ENCODE peak calls at places on chromosomes 4 and X, in eight cellular contexts. I is tibial nerve, U is kidney, D is heart left ventricle, K is mucosa of descending colon, J is K562, G is SK-N-SH, E is pancreas. R is an unnamed sample.

GRCh38 chr4:153099391-153100140 is 104.7 kb upstream of the TRIM2 start:
- DNase-seq in I (no peak), U (no peak), D (no peak), K (no peak), J (no peak), G (no peak), E (no peak), R (no peak)

GRCh38 chrX:38166478-38167083 is 54.1 kb downstream of the SRPX start:
- DNase-seq in I (no peak), U (no peak), D (no peak), K (peak; percentile 79), J (peak; percentile 10), G (peak; percentile 7), E (no peak), R (no peak)

GRCh38 chrX:80246273-80246672 is 174.0 kb upstream of the TENT5D start:
- DNase-seq in I (no peak), U (no peak), D (no peak), K (no peak), J (no peak), G (peak; percentile 18), E (no peak), R (no peak)

GRCh38 chrX:104189862-104190261 is 23.6 kb downstream of the FAM199X start:
- DNase-seq in I (no peak), U (no peak), D (no peak), K (no peak), J (no peak), G (no peak), E (no peak), R (no peak)

GRCh38 chrX:72396117-72396516 is 90.4 kb upstream of the CITED1 start:
- DNase-seq in I (no peak), U (no peak), D (peak; percentile 9), K (no peak), J (no peak), G (no peak), E (no peak), R (no peak)

GRCh38 chr4:153521995-153522799 is 56.0 kb downstream of the TMEM131L start:
- DNase-seq in I (no peak), U (no peak), D (no peak), K (no peak), J (no peak), G (no peak), E (no peak), R (no peak)

GRCh38 chr4:17103231-17103630 is 204.8 kb upstream of the LDB2 start:
- DNase-seq in I (no peak), U (no peak), D (no peak), K (no peak), J (no peak), G (no peak), E (no peak), R (no peak)

GRCh38 chr4:174332741-174333493 is 49.2 kb downstream of the CEP44 start:
- DNase-seq in I (no peak), U (no peak), D (no peak), K (no peak), J (no peak), G (no peak), E (no peak), R (no peak)

GRCh38 chr4:30833206-30833605 is 113.0 kb downstream of the PCDH7 start:
- DNase-seq in I (no peak), U (no peak), D (no peak), K (no peak), J (no peak), G (no peak), E (no peak), R (no peak)

GRCh38 chrX:45771560-45772340 is 571.1 kb upstream of the DIPK2B start:
- DNase-seq in I (no peak), U (peak; percentile 71), D (peak; percentile 12), K (peak; percentile 64), J (no peak), G (no peak), E (no peak), R (no peak)

GRCh38 chr4:184364100-184364921 is 110.0 kb downstream of the IRF2 start:
- DNase-seq in I (no peak), U (no peak), D (no peak), K (no peak), J (no peak), G (no peak), E (no peak), R (no peak)

GRCh38 chr4:15906024-15906443 is 32.5 kb downstream of the FGFBP1 start:
- DNase-seq in I (no peak), U (peak; percentile 91), D (no peak), K (peak; percentile 78), J (peak; percentile 51), G (no peak), E (peak; percentile 28), R (peak; percentile 89)

GRCh38 chrX:16120431-16120830 is 2.9 kb upstream of the GRPR start:
- DNase-seq in I (no peak), U (no peak), D (no peak), K (no peak), J (no peak), G (no peak), E (no peak), R (no peak)

GRCh38 chrX:7972586-7972985 is 45.4 kb upstream of the PNPLA4 start:
- DNase-seq in I (no peak), U (no peak), D (no peak), K (no peak), J (no peak), G (no peak), E (no peak), R (no peak)

GRCh38 chr4:184644553-184645307 is 4.5 kb downstream of the CASP3 start:
- DNase-seq in I (no peak), U (no peak), D (no peak), K (no peak), J (no peak), G (no peak), E (no peak), R (no peak)

GRCh38 chr4:27702710-27703431 is 842.2 kb downstream of the STIM2 start:
- DNase-seq in I (no peak), U (no peak), D (no peak), K (peak; percentile 10), J (peak; percentile 5), G (peak; percentile 3), E (no peak), R (no peak)

GRCh38 chr4:17447056-17447455 is 64.8 kb downstream of the QDPR start:
- DNase-seq in I (no peak), U (no peak), D (no peak), K (no peak), J (no peak), G (no peak), E (no peak), R (no peak)

GRCh38 chr4:185108185-185108584 is 34.9 kb upstream of the SLC25A4 start:
- DNase-seq in I (no peak), U (no peak), D (no peak), K (no peak), J (no peak), G (no peak), E (no peak), R (no peak)

GRCh38 chr4:139076016-139076744 is 60.6 kb downstream of the NOCT start:
- DNase-seq in I (no peak), U (no peak), D (no peak), K (no peak), J (no peak), G (no peak), E (no peak), R (no peak)
- H3K4me1 ChIP-seq in I (no peaks in the 10 kb centered on the region), U (peaks cover 8% of the 10 kb centered on the region), D (peaks cover 50% of the 10 kb centered on the region), K (peaks cover 3% of the 10 kb centered on the region), J (no peaks in the 10 kb centered on the region), G (no peaks in the 10 kb centered on the region), E (peaks cover 37% of the 10 kb centered on the region), R (peaks cover 10% of the 10 kb centered on the region)

GRCh38 chr4:8503801-8504200 is 63.2 kb downstream of the TRMT44 start:
- DNase-seq in I (no peak), U (no peak), D (no peak), K (no peak), J (no peak), G (no peak), E (no peak), R (no peak)

GRCh38 chr4:8506006-8506372 is 65.4 kb downstream of the TRMT44 start:
- DNase-seq in I (no peak), U (no peak), D (no peak), K (no peak), J (no peak), G (no peak), E (no peak), R (no peak)

GRCh38 chr4:8504279-8505007 is 63.9 kb downstream of the TRMT44 start:
- DNase-seq in I (no peak), U (no peak), D (no peak), K (peak; percentile 6), J (no peak), G (peak; percentile 79), E (peak; percentile 70), R (no peak)

GRCh38 chr4:8506373-8507250 is 66.0 kb downstream of the TRMT44 start:
- DNase-seq in I (peak; percentile 37), U (no peak), D (peak; percentile 52), K (peak; percentile 27), J (no peak), G (no peak), E (no peak), R (no peak)

GRCh38 chr4:8505229-8505628 is 64.7 kb downstream of the TRMT44 start:
- DNase-seq in I (no peak), U (no peak), D (no peak), K (no peak), J (no peak), G (no peak), E (no peak), R (no peak)
- H3K4me3 ChIP-seq in I (no peak overlapping the region), U (no peak overlapping the region), D (no peak overlapping the region), K (no peak overlapping the region), J (no peak overlapping the region), G (no peak overlapping the region), E (no peak overlapping the region), R (no peak overlapping the region)

GRCh38 chr4:80098635-80099034 is 25.6 kb upstream of the ANTXR2 start:
- DNase-seq in I (no peak), U (no peak), D (no peak), K (no peak), J (no peak), G (no peak), E (no peak), R (no peak)
- H3K4me1 ChIP-seq in I (no peaks in the 10 kb centered on the region), U (no peaks in the 10 kb centered on the region), D (peaks cover 14% of the 10 kb centered on the region), K (no peaks in the 10 kb centered on the region), J (no peaks in the 10 kb centered on the region), G (peaks cover 18% of the 10 kb centered on the region), E (no peaks in the 10 kb centered on the region), R (peaks cover 1% of the 10 kb centered on the region)

GRCh38 chrX:1646009-1646408 is 31.1 kb downstream of the ASMT start:
- DNase-seq in I (no peak), U (peak; percentile 7), D (no peak), K (no peak), J (no peak), G (no peak), E (no peak), R (no peak)

DNA sequence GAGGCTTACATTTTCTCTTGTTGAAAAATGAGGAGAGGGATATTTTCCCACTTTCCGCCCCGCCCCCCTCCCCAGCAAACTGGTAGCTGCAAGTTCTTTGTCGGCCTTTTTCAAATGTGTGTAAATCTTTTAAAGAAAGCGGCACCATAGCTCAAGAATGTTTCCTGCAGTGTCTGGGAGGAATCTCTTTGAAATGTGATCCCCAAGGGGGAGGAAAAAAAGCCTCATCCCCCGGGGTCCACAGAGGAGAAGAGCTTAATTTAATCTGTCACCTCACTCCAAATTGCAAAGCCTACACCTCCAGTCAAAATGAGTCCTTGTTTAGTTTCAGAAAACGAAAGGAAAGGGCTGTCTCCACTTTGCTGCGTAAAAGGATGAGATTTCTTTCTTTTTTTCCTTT is 34.8 kb downstream of the ASMT start:
- DNase-seq in I (no peak), U (no peak), D (no peak), K (no peak), J (no peak), G (no peak), E (no peak), R (no peak)
- H3K4me3 ChIP-seq in I (no peak overlapping the region), U (no peak overlapping the region), D (no peak overlapping the region), K (no peak overlapping the region), J (no peak overlapping the region), G (no peak overlapping the region), E (no peak overlapping the region), R (no peak overlapping the region)

GRCh38 chr4:85910985-85911384 is 436.0 kb downstream of the ARHGAP24 start:
- DNase-seq in I (no peak), U (no peak), D (no peak), K (no peak), J (no peak), G (no peak), E (no peak), R (no peak)
- H3K4me1 ChIP-seq in I (no peaks in the 10 kb centered on the region), U (peaks cover 21% of the 10 kb centered on the region), D (no peaks in the 10 kb centered on the region), K (peaks cover 12% of the 10 kb centered on the region), J (peaks cover 4% of the 10 kb centered on the region), G (no peaks in the 10 kb centered on the region), E (peaks cover 28% of the 10 kb centered on the region), R (peaks cover 1% of the 10 kb centered on the region)

R was measured in lung.